ENCODE peak calls at places on chromosomes 7 and 10, in six cellular contexts. D is HAP-1, H is left lobe of liver, Y is skeletal muscle cell, I is GM12865, O is SK-N-DZ. K is an unnamed sample.

GRCh38 chr10:23433710-23434109 is 5.2 kb upstream of the OTUD1 start:
- DNase-seq in H (no peak), D (no peak), Y (no peak), I (no peak), O (no peak), K (no peak)

GRCh38 chr7:159030490-159031134 is 114.1 kb downstream of the VIPR2 start:
- DNase-seq in O (peak), D (peak), H (peak), Y (no peak), I (no peak), K (no peak)

GRCh38 chr7:141975806-141976523 is 2.4 kb upstream of the TAS2R38 start:
- DNase-seq in D (peak), I (peak), O (peak), H (peak), Y (no peak), K (no peak)

GRCh38 chr10:46540412-46541016 is 15.9 kb downstream of the GPRIN2 start:
- DNase-seq in I (no peak), O (no peak), H (no peak), D (no peak), Y (no peak), K (no peak)

GRCh38 chr10:35613597-35614226 is 8.6 kb downstream of the GJD4 start:
- DNase-seq in H (no peak), Y (no peak), O (no peak), D (no peak), I (no peak), K (no peak)

GRCh38 chr7:16891338-16891737 is 9.6 kb upstream of the AGR3 start:
- DNase-seq in H (no peak), D (no peak), O (no peak), Y (peak), I (peak), K (no peak)

GRCh38 chr7:33336820-33337219 is 207.5 kb downstream of the BBS9 start:
- DNase-seq in H (no peak), D (no peak), O (no peak), I (no peak), Y (no peak), K (no peak)

GRCh38 chr7:2042650-2043049 is 190.1 kb downstream of the MAD1L1 start:
- DNase-seq in H (no peak), I (no peak), O (no peak), D (no peak), Y (no peak), K (no peak)

GRCh38 chr7:96723622-96724021 is 14.0 kb upstream of the SEM1 start:
- DNase-seq in D (peak), O (no peak), H (no peak), Y (peak), I (no peak), K (no peak)

GRCh38 chr7:55496906-55497305 is 75.4 kb downstream of the VOPP1 start:
- DNase-seq in D (no peak), H (no peak), O (no peak), I (no peak), Y (no peak), K (no peak)

GRCh38 chr10:1454964-1455363 is 282.4 kb downstream of the ADARB2 start:
- DNase-seq in I (no peak), D (no peak), H (no peak), Y (no peak), O (no peak), K (no peak)

GRCh38 chr7:69845721-69846495 is 247.6 kb downstream of the AUTS2 start:
- DNase-seq in D (peak), I (peak), H (no peak), Y (no peak), O (no peak), K (no peak)

K was measured in AG04449.